ENCODE peak calls at places on chromosomes 6 and 20, in eight cellular contexts. One of them, this sample, is unnamed.
A peak's percentile ranks its signal among the peaks of the same experiment; 100 is the strongest.

GRCh38 chr6:28446818-28447511 is 3.7 kb upstream of the ZSCAN23 start:
- DNase-seq in mammary epithelial cell: no peak
- DNase-seq in psoas muscle: no peak
- DNase-seq in small intestine: no peak
- DNase-seq in heart left ventricle: no peak
- DNase-seq in breast epithelium: no peak
- DNase-seq in upper lobe of right lung: no peak
- DNase-seq in stomach: no peak
- DNase-seq in this sample: no peak

GRCh38 chr6:12039540-12040459 is 27.7 kb downstream of the HIVEP1 start:
- DNase-seq in upper lobe of right lung: no peak
- DNase-seq in mammary epithelial cell: no peak
- DNase-seq in heart left ventricle: no peak
- DNase-seq in breast epithelium: no peak
- DNase-seq in psoas muscle: no peak
- DNase-seq in small intestine: no peak
- DNase-seq in stomach: no peak
- DNase-seq in this sample: no peak

GRCh38 chr6:105990151-105990550 is 96.0 kb upstream of the PRDM1 start:
- DNase-seq in mammary epithelial cell: peak; percentile 33
- DNase-seq in heart left ventricle: no peak
- DNase-seq in breast epithelium: no peak
- DNase-seq in upper lobe of right lung: no peak
- DNase-seq in stomach: no peak
- DNase-seq in psoas muscle: no peak
- DNase-seq in small intestine: no peak
- DNase-seq in this sample: no peak

GRCh38 chr20:18057994-18058349 is 256 bp upstream of the OVOL2 start:
- DNase-seq in breast epithelium: peak; percentile 55
- DNase-seq in upper lobe of right lung: no peak
- DNase-seq in stomach: peak; percentile 33
- DNase-seq in psoas muscle: no peak
- DNase-seq in mammary epithelial cell: no peak
- DNase-seq in heart left ventricle: no peak
- DNase-seq in small intestine: no peak
- DNase-seq in this sample: no peak

GRCh38 chr6:159533016-159533415 is 160.0 kb downstream of the SOD2 start:
- DNase-seq in small intestine: no peak
- DNase-seq in psoas muscle: no peak
- DNase-seq in heart left ventricle: no peak
- DNase-seq in mammary epithelial cell: no peak
- DNase-seq in stomach: no peak
- DNase-seq in upper lobe of right lung: no peak
- DNase-seq in breast epithelium: no peak
- DNase-seq in this sample: no peak

GRCh38 chr6:88866856-88867255 is 96.6 kb downstream of the RNGTT start:
- DNase-seq in upper lobe of right lung: no peak
- DNase-seq in heart left ventricle: no peak
- DNase-seq in breast epithelium: no peak
- DNase-seq in stomach: no peak
- DNase-seq in psoas muscle: no peak
- DNase-seq in mammary epithelial cell: no peak
- DNase-seq in small intestine: no peak
- DNase-seq in this sample: no peak

GRCh38 chr6:105431226-105431625 is 28.3 kb upstream of the PREP start:
- DNase-seq in small intestine: peak; percentile 55
- DNase-seq in mammary epithelial cell: peak; percentile 46
- DNase-seq in upper lobe of right lung: no peak
- DNase-seq in heart left ventricle: no peak
- DNase-seq in stomach: no peak
- DNase-seq in psoas muscle: no peak
- DNase-seq in breast epithelium: no peak
- DNase-seq in this sample: no peak

GRCh38 chr6:170200458-170200891 is 90.4 kb downstream of the DLL1 start:
- DNase-seq in psoas muscle: no peak
- DNase-seq in mammary epithelial cell: peak; percentile 34
- DNase-seq in upper lobe of right lung: no peak
- DNase-seq in heart left ventricle: peak; percentile 17
- DNase-seq in small intestine: no peak
- DNase-seq in stomach: no peak
- DNase-seq in breast epithelium: no peak
- DNase-seq in this sample: no peak

GRCh38 chr20:40110241-40110910 is 578.7 kb downstream of the MAFB start:
- DNase-seq in stomach: no peak
- DNase-seq in mammary epithelial cell: no peak
- DNase-seq in small intestine: no peak
- DNase-seq in heart left ventricle: peak; percentile 18
- DNase-seq in upper lobe of right lung: no peak
- DNase-seq in breast epithelium: no peak
- DNase-seq in psoas muscle: peak; percentile 55
- DNase-seq in this sample: no peak
- H3K9me3 ChIP-seq in stomach: no peaks in the 10 kb centered on the region
- H3K9me3 ChIP-seq in mammary epithelial cell: no peaks in the 10 kb centered on the region
- H3K9me3 ChIP-seq in small intestine: no peaks in the 10 kb centered on the region
- H3K9me3 ChIP-seq in heart left ventricle: no peaks in the 10 kb centered on the region
- H3K9me3 ChIP-seq in upper lobe of right lung: no peaks in the 10 kb centered on the region
- H3K9me3 ChIP-seq in breast epithelium: no peaks in the 10 kb centered on the region
- H3K9me3 ChIP-seq in psoas muscle: no peaks in the 10 kb centered on the region
- H3K9me3 ChIP-seq in this sample: no peaks in the 10 kb centered on the region

GRCh38 chr20:51303731-51304670 is 238.5 kb downstream of the NFATC2 start:
- DNase-seq in breast epithelium: no peak
- DNase-seq in small intestine: no peak
- DNase-seq in mammary epithelial cell: peak; percentile 25
- DNase-seq in heart left ventricle: no peak
- DNase-seq in stomach: no peak
- DNase-seq in psoas muscle: no peak
- DNase-seq in upper lobe of right lung: no peak
- DNase-seq in this sample: no peak

GRCh38 chr20:51301026-51301425 is 241.5 kb downstream of the NFATC2 start:
- DNase-seq in upper lobe of right lung: no peak
- DNase-seq in mammary epithelial cell: no peak
- DNase-seq in heart left ventricle: no peak
- DNase-seq in breast epithelium: no peak
- DNase-seq in stomach: no peak
- DNase-seq in small intestine: no peak
- DNase-seq in psoas muscle: no peak
- DNase-seq in this sample: no peak

GRCh38 chr20:51298141-51298540 is 244.4 kb downstream of the NFATC2 start:
- DNase-seq in breast epithelium: no peak
- DNase-seq in psoas muscle: no peak
- DNase-seq in stomach: no peak
- DNase-seq in upper lobe of right lung: no peak
- DNase-seq in mammary epithelial cell: no peak
- DNase-seq in small intestine: no peak
- DNase-seq in heart left ventricle: no peak
- DNase-seq in this sample: no peak

GRCh38 chr20:51299413-51299812 is 243.1 kb downstream of the NFATC2 start:
- DNase-seq in psoas muscle: no peak
- DNase-seq in upper lobe of right lung: no peak
- DNase-seq in breast epithelium: no peak
- DNase-seq in heart left ventricle: no peak
- DNase-seq in small intestine: no peak
- DNase-seq in stomach: no peak
- DNase-seq in mammary epithelial cell: no peak
- DNase-seq in this sample: no peak

GRCh38 chr20:51300104-51300503 is 242.4 kb downstream of the NFATC2 start:
- DNase-seq in upper lobe of right lung: no peak
- DNase-seq in stomach: no peak
- DNase-seq in heart left ventricle: no peak
- DNase-seq in breast epithelium: no peak
- DNase-seq in psoas muscle: no peak
- DNase-seq in small intestine: no peak
- DNase-seq in mammary epithelial cell: no peak
- DNase-seq in this sample: no peak
- H3K9me3 ChIP-seq in upper lobe of right lung: no peaks in the 10 kb centered on the region
- H3K9me3 ChIP-seq in stomach: peaks cover 14% of the 10 kb centered on the region
- H3K9me3 ChIP-seq in heart left ventricle: no peaks in the 10 kb centered on the region
- H3K9me3 ChIP-seq in breast epithelium: peaks cover 10% of the 10 kb centered on the region
- H3K9me3 ChIP-seq in psoas muscle: no peaks in the 10 kb centered on the region
- H3K9me3 ChIP-seq in small intestine: no peaks in the 10 kb centered on the region
- H3K9me3 ChIP-seq in mammary epithelial cell: no peaks in the 10 kb centered on the region
- H3K9me3 ChIP-seq in this sample: peaks cover 4% of the 10 kb centered on the region

DNA sequence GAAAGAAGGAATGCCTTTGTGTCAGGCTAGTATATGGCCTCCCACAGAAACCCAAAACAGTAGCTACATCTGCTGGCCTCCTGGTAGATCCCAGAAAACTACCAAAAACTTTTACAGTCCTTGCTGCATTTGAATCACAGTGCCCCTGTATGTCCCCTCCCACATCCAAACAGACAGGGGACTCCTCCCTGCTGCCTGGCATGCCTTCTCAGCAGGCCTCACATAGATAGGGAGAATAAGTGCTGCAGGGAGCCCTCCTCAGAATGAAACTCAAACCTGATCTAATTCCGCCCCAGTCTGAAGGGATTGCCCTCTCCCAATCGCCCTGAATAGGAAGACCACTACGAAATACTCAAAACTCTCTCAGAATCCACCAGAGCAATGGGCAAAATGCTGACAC is 14.1 kb upstream of the DEFB116 start:
- DNase-seq in stomach: no peak
- DNase-seq in heart left ventricle: no peak
- DNase-seq in mammary epithelial cell: no peak
- DNase-seq in psoas muscle: no peak
- DNase-seq in breast epithelium: no peak
- DNase-seq in small intestine: no peak
- DNase-seq in upper lobe of right lung: no peak
- DNase-seq in this sample: no peak
- H3K9me3 ChIP-seq in stomach: peaks cover 21% of the 10 kb centered on the region
- H3K9me3 ChIP-seq in heart left ventricle: peaks cover 17% of the 10 kb centered on the region
- H3K9me3 ChIP-seq in mammary epithelial cell: peaks cover 4% of the 10 kb centered on the region
- H3K9me3 ChIP-seq in psoas muscle: no peaks in the 10 kb centered on the region
- H3K9me3 ChIP-seq in breast epithelium: peaks cover 16% of the 10 kb centered on the region
- H3K9me3 ChIP-seq in small intestine: peaks cover 4% of the 10 kb centered on the region
- H3K9me3 ChIP-seq in upper lobe of right lung: peaks cover 7% of the 10 kb centered on the region
- H3K9me3 ChIP-seq in this sample: no peaks in the 10 kb centered on the region

GRCh38 chr6:110137924-110138887 is 41.3 kb downstream of the WASF1 start:
- DNase-seq in breast epithelium: no peak
- DNase-seq in upper lobe of right lung: no peak
- DNase-seq in stomach: no peak
- DNase-seq in heart left ventricle: no peak
- DNase-seq in mammary epithelial cell: no peak
- DNase-seq in small intestine: no peak
- DNase-seq in psoas muscle: no peak
- DNase-seq in this sample: no peak
- H3K9me3 ChIP-seq in breast epithelium: peaks cover 15% of the 10 kb centered on the region
- H3K9me3 ChIP-seq in upper lobe of right lung: no peaks in the 10 kb centered on the region
- H3K9me3 ChIP-seq in stomach: no peaks in the 10 kb centered on the region
- H3K9me3 ChIP-seq in heart left ventricle: no peaks in the 10 kb centered on the region
- H3K9me3 ChIP-seq in mammary epithelial cell: no peaks in the 10 kb centered on the region
- H3K9me3 ChIP-seq in small intestine: no peaks in the 10 kb centered on the region
- H3K9me3 ChIP-seq in psoas muscle: no peaks in the 10 kb centered on the region
- H3K9me3 ChIP-seq in this sample: no peaks in the 10 kb centered on the region

GRCh38 chr20:30489604-30490003 is 767.9 kb upstream of the DEFB115 start:
- DNase-seq in upper lobe of right lung: no peak
- DNase-seq in breast epithelium: no peak
- DNase-seq in stomach: peak; percentile 13
- DNase-seq in heart left ventricle: no peak
- DNase-seq in small intestine: no peak
- DNase-seq in psoas muscle: no peak
- DNase-seq in mammary epithelial cell: no peak
- DNase-seq in this sample: no peak
- H3K9me3 ChIP-seq in upper lobe of right lung: no peaks in the 10 kb centered on the region
- H3K9me3 ChIP-seq in breast epithelium: peaks cover 36% of the 10 kb centered on the region
- H3K9me3 ChIP-seq in stomach: peaks cover 55% of the 10 kb centered on the region
- H3K9me3 ChIP-seq in heart left ventricle: peaks cover 9% of the 10 kb centered on the region
- H3K9me3 ChIP-seq in small intestine: peaks cover 10% of the 10 kb centered on the region
- H3K9me3 ChIP-seq in psoas muscle: no peaks in the 10 kb centered on the region
- H3K9me3 ChIP-seq in mammary epithelial cell: peaks cover 20% of the 10 kb centered on the region
- H3K9me3 ChIP-seq in this sample: peaks cover 5% of the 10 kb centered on the region

GRCh38 chr20:15977026-15977425 is 596.2 kb downstream of the KIF16B start:
- DNase-seq in stomach: no peak
- DNase-seq in heart left ventricle: no peak
- DNase-seq in psoas muscle: no peak
- DNase-seq in upper lobe of right lung: no peak
- DNase-seq in small intestine: no peak
- DNase-seq in mammary epithelial cell: no peak
- DNase-seq in breast epithelium: no peak
- DNase-seq in this sample: no peak
- H3K9me3 ChIP-seq in stomach: no peaks in the 10 kb centered on the region
- H3K9me3 ChIP-seq in heart left ventricle: no peaks in the 10 kb centered on the region
- H3K9me3 ChIP-seq in psoas muscle: no peaks in the 10 kb centered on the region
- H3K9me3 ChIP-seq in upper lobe of right lung: no peaks in the 10 kb centered on the region
- H3K9me3 ChIP-seq in small intestine: no peaks in the 10 kb centered on the region
- H3K9me3 ChIP-seq in mammary epithelial cell: no peaks in the 10 kb centered on the region
- H3K9me3 ChIP-seq in breast epithelium: no peaks in the 10 kb centered on the region
- H3K9me3 ChIP-seq in this sample: no peaks in the 10 kb centered on the region